ENCODE peak calls at places on chromosome 11, in six cellular contexts. B, J, T, P, L and I are unnamed samples.
A peak's percentile ranks its signal among the peaks of the same experiment; 100 is the strongest.

GRCh38 chr11:75338516-75339218 is 12.8 kb downstream of the ARRB1 start:
- DNase-seq in B (no peak), L (no peak), J (no peak), T (no peak), P (no peak), I (no peak)

GRCh38 chr11:10506013-10506370 is 35.0 kb downstream of the RNF141 start:
- DNase-seq in B (no peak), L (no peak), P (no peak), T (no peak), J (no peak), I (no peak)

GRCh38 chr11:120832609-120833221 is 191.2 kb upstream of the TBCEL start:
- DNase-seq in L (no peak), T (no peak), B (peak; percentile 58), P (no peak), J (no peak), I (no peak)

GRCh38 chr11:113974741-113975470 is at the start of gene HTR3A:
- DNase-seq in T (peak; percentile 21), B (no peak), J (no peak), P (no peak), L (no peak), I (peak; percentile 71)

GRCh38 chr11:121445071-121445768 is 6.9 kb upstream of the SORL1 start:
- DNase-seq in T (no peak), P (no peak), B (no peak), L (no peak), J (no peak), I (no peak)

GRCh38 chr11:16099501-16099900 is 256.8 kb downstream of the SOX6 start:
- DNase-seq in T (peak; percentile 68), B (no peak), J (no peak), P (no peak), L (no peak), I (no peak)

GRCh38 chr11:33574366-33574765 is 126.3 kb downstream of the C11orf91 start:
- DNase-seq in L (no peak), J (no peak), T (no peak), P (no peak), B (no peak), I (no peak)

GRCh38 chr11:64340671-64341335 is 799 bp downstream of the CCDC88B start:
- DNase-seq in J (peak; percentile 76), L (peak; percentile 50), P (no peak), B (no peak), T (no peak), I (no peak)

GRCh38 chr11:64851831-64852337 is 7.4 kb upstream of the CDC42BPG start:
- DNase-seq in T (no peak), L (no peak), B (no peak), J (no peak), P (no peak), I (no peak)